ENCODE peak calls at places on chromosome X, in five cellular contexts. Q is BJ, P is astrocyte of the spinal cord, G is upper lobe of left lung, V is fibroblast of mammary gland. B is an unnamed sample.

GRCh38 chrX:46220822-46221221 is 324.4 kb downstream of the ZNF674 start:
- DNase-seq in Q (no peak), P (no peak), G (no peak), V (no peak), B (no peak)

GRCh38 chrX:148049441-148049840 is 68.3 kb downstream of the FMR1NB start:
- DNase-seq in Q (no peak), P (peak; percentile 41), G (no peak), V (peak; percentile 45), B (no peak)

GRCh38 chrX:95754411-95754810 is 930.2 kb upstream of the DIAPH2 start:
- DNase-seq in Q (no peak), P (no peak), G (no peak), V (no peak), B (no peak)

GRCh38 chrX:85544609-85545008 is 165.1 kb upstream of the POF1B start:
- DNase-seq in Q (no peak), P (no peak), G (no peak), V (peak; percentile 1), B (no peak)

GRCh38 chrX:9573282-9574106 is 108.6 kb downstream of the TBL1X start:
- DNase-seq in Q (no peak), P (no peak), G (no peak), V (no peak), B (no peak)

GRCh38 chrX:150635952-150636351 is 57.2 kb upstream of the MTMR1 start:
- DNase-seq in Q (peak; percentile 56), P (peak; percentile 68), G (no peak), V (peak; percentile 83), B (no peak)

GRCh38 chrX:2561461-2561860 is 60.7 kb upstream of the DHRSX start:
- DNase-seq in Q (no peak), P (no peak), G (no peak), V (no peak), B (no peak)

GRCh38 chrX:1502241-1502640 is 34.7 kb downstream of the P2RY8 start:
- DNase-seq in Q (no peak), P (no peak), G (no peak), V (no peak), B (no peak)

GRCh38 chrX:19225906-19226305 is 103.6 kb upstream of the ADGRG2 start:
- DNase-seq in Q (no peak), P (peak; percentile 2), G (no peak), V (peak; percentile 18), B (no peak)

GRCh38 chrX:9873952-9874351 is 87.7 kb downstream of the SHROOM2 start:
- DNase-seq in Q (no peak), P (peak; percentile 28), G (peak; percentile 65), V (no peak), B (no peak)

GRCh38 chrX:10095698-10096432 is 60.9 kb upstream of the CLCN4 start:
- DNase-seq in Q (no peak), P (no peak), G (no peak), V (no peak), B (no peak)

GRCh38 chrX:73851014-73852009 is 288.3 kb downstream of the CHIC1 start:
- DNase-seq in Q (no peak), P (peak; percentile 97), G (peak; percentile 92), V (peak; percentile 95), B (no peak)

GRCh38 chrX:7759832-7760231 is 83.1 kb upstream of the VCX start:
- DNase-seq in Q (no peak), P (no peak), G (no peak), V (no peak), B (no peak)

GRCh38 chrX:87636533-87636932 is 118.9 kb downstream of the KLHL4 start:
- DNase-seq in Q (no peak), P (no peak), G (no peak), V (no peak), B (no peak)

GRCh38 chrX:138711399-138712347 is at the start of gene FGF13:
- DNase-seq in Q (no peak), P (peak; percentile 4), G (peak; percentile 25), V (peak; percentile 2), B (no peak)

GRCh38 chrX:149487292-149487691 is 17.8 kb downstream of the IDS start:
- DNase-seq in Q (no peak), P (no peak), G (no peak), V (no peak), B (no peak)

GRCh38 chrX:56783450-56783831 is 54.4 kb downstream of the NBDY start:
- DNase-seq in Q (no peak), P (peak; percentile 34), G (peak; percentile 73), V (peak; percentile 72), B (no peak)

GRCh38 chrX:57528670-57529255 is 63.0 kb upstream of the ZXDB start:
- DNase-seq in Q (no peak), P (no peak), G (no peak), V (no peak), B (no peak)

GRCh38 chrX:121755541-121755940 is 708.1 kb downstream of the GLUD2 start:
- DNase-seq in Q (no peak), P (no peak), G (no peak), V (peak; percentile 2), B (no peak)

GRCh38 chrX:69038188-69038587 is 127.1 kb downstream of the PJA1 start:
- DNase-seq in Q (no peak), P (no peak), G (no peak), V (no peak), B (no peak)

GRCh38 chrX:47212381-47213293 is 5.8 kb upstream of the CDK16 start:
- DNase-seq in Q (no peak), P (no peak), G (no peak), V (no peak), B (no peak)

GRCh38 chrX:39854772-39855747 is 242.7 kb downstream of the BCOR start:
- DNase-seq in Q (no peak), P (no peak), G (peak; percentile 35), V (no peak), B (peak; percentile 64)

GRCh38 chrX:145393702-145394235 is 146.5 kb downstream of the SPANXN1 start:
- DNase-seq in Q (no peak), P (no peak), G (no peak), V (no peak), B (no peak)

GRCh38 chrX:53445977-53446376 is 11.8 kb upstream of the HSD17B10 start:
- DNase-seq in Q (no peak), P (peak; percentile 35), G (peak; percentile 44), V (peak; percentile 47), B (no peak)

GRCh38 chrX:72069380-72070160 is 62.1 kb downstream of the RTL5 start:
- DNase-seq in Q (no peak), P (no peak), G (no peak), V (no peak), B (no peak)

GRCh38 chrX:41332408-41332987 is 1.5 kb upstream of the DDX3X start:
- DNase-seq in Q (no peak), P (peak; percentile 58), G (peak; percentile 51), V (no peak), B (no peak)

GRCh38 chrX:133723930-133724329 is 261.5 kb downstream of the GPC3 start:
- DNase-seq in Q (no peak), P (no peak), G (no peak), V (no peak), B (no peak)

DNA sequence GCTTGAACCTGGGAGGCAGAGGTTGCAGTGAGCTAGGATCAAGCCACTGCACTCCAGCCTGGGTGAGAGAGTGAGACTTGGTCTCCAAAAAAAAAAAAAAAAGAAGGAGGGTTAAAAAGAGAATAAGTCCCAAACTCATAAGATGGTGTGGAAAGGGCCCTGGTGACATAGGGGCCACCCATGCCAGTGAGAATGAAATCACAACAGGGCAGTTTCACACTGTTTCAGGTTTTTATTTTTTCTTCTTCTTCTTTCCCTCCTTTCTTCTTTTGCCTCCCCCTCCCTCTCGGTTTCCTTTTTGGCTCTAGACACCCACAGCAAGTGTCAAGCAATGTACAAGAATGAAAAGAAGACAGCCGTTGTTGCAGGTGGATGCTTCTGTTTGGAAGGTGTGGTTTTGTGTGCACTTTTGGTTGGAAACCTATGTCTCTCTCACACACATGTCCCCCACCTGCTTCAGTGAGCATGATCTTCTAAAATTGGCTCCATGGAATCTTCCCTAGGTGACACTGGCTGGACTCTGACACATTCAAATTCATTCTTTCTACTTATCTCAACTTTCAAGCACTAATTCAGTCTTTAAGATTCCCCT is 14.4 kb upstream of the TLR8 start:
- DNase-seq in Q (no peak), P (no peak), G (no peak), V (no peak), B (no peak)
- TF ChIP-seq CTCF in Q (no peak), P (no peak), G (no peak), V (no peak), B (no peak)

GRCh38 chrX:154374361-154375155 is at the start of gene FLNA:
- DNase-seq in Q (no peak), P (no peak), G (no peak), V (no peak), B (peak; percentile 38)
- TF ChIP-seq CTCF in Q (no peak), P (no peak), G (peak; percentile 28), V (no peak), B (no peak)

GRCh38 chrX:130082244-130083106 is 27.8 kb downstream of the ELF4 start:
- DNase-seq in Q (no peak), P (no peak), G (peak; percentile 56), V (no peak), B (peak; percentile 53)
- TF ChIP-seq CTCF in Q (no peak), P (no peak), G (peak; percentile 61), V (peak; percentile 6), B (peak; percentile 25)

GRCh38 chrX:131895807-131896206 is 127.3 kb upstream of the STK26 start:
- DNase-seq in Q (no peak), P (no peak), G (no peak), V (no peak), B (no peak)
- TF ChIP-seq CTCF in Q (no peak), P (no peak), G (no peak), V (no peak), B (no peak)

GRCh38 chrX:32016195-32016594 is 944.4 kb upstream of the FTHL17 start:
- DNase-seq in Q (no peak), P (no peak), G (no peak), V (no peak), B (no peak)

GRCh38 chrX:32010948-32011347 is 939.1 kb upstream of the FTHL17 start:
- DNase-seq in Q (no peak), P (no peak), G (no peak), V (no peak), B (no peak)

DNA sequence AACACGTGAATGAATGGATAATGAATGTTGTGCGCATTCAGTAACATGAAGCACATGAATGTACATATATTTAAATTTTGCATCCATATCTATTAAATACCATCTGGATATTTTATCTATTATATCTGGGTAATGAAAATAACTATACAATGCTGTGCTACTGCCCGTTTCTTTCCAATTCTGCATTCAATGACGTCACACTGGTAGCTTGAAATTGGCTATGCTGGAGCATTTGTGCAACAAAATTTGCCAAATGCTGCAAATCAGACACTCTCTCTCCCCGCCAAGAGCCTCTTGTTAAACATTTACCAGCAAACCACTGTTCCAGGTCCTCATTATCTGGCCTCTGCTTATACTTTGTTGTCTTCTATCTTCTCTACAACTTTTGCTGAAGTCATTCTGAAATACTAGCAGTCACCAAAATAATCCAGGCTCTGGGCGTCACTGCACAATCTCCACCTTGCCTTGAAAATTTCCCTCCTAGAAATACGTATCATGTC is 938.4 kb upstream of the FTHL17 start:
- DNase-seq in Q (no peak), P (no peak), G (no peak), V (no peak), B (no peak)
- TF ChIP-seq CTCF in Q (no peak), P (no peak), G (no peak), V (no peak), B (no peak)

GRCh38 chrX:55143621-55144020 is 54.8 kb downstream of the PAGE2 start:
- DNase-seq in Q (no peak), P (peak; percentile 3), G (no peak), V (no peak), B (no peak)
- TF ChIP-seq CTCF in Q (no peak), P (no peak), G (no peak), V (no peak), B (no peak)

B was measured in natural killer cell.